ENCODE peak calls at places on chromosomes 1 and 21, in seven cellular contexts. F, M, Y, S, R, H and E are unnamed samples. For H3K36me3, the result is how much of the 10 kb centered on the place peaks cover.

GRCh38 chr1:228374711-228375577 is 31.7 kb downstream of the TRIM11 start:
- DNase-seq in F (peak), M (no peak), Y (no peak), S (no peak), R (no peak), H (peak), E (no peak)

GRCh38 chr1:205669341-205670142 is 10.8 kb downstream of the SLC45A3 start:
- DNase-seq in F (no peak), M (peak), Y (no peak), S (no peak), R (no peak), H (no peak), E (no peak)

GRCh38 chr1:86779308-86780191 is 75.2 kb downstream of the SH3GLB1 start:
- DNase-seq in F (peak), M (no peak), Y (no peak), S (no peak), R (peak), H (peak), E (peak)

GRCh38 chr1:204445860-204446412 is 34.3 kb upstream of the PPP1R15B start:
- DNase-seq in F (peak), M (peak), Y (no peak), S (no peak), R (no peak), H (peak), E (peak)

GRCh38 chr21:41667136-41667535 is 99.7 kb downstream of the RIPK4 start:
- DNase-seq in F (no peak), M (no peak), Y (no peak), S (no peak), R (no peak), H (no peak), E (no peak)

GRCh38 chr1:53639251-53639721 is 99.7 kb downstream of the GLIS1 start:
- DNase-seq in F (peak), M (no peak), Y (peak), S (no peak), R (peak), H (peak), E (peak)

GRCh38 chr1:59138402-59138801 is 158.5 kb upstream of the FGGY start:
- DNase-seq in F (no peak), M (no peak), Y (no peak), S (no peak), R (no peak), H (no peak), E (no peak)

GRCh38 chr1:201480231-201481003 is 11.4 kb upstream of the PHLDA3 start:
- DNase-seq in F (no peak), M (peak), Y (peak), S (no peak), R (peak), H (peak), E (peak)

GRCh38 chr21:46421191-46421750 is 37.4 kb upstream of the DIP2A start:
- DNase-seq in F (no peak), M (no peak), Y (no peak), S (no peak), R (no peak), H (no peak), E (no peak)

GRCh38 chr1:214022810-214023425 is 35.1 kb downstream of the PROX1 start:
- DNase-seq in F (no peak), M (no peak), Y (no peak), S (no peak), R (peak), H (no peak), E (no peak)

GRCh38 chr1:55500601-55501000 is 285.4 kb upstream of the USP24 start:
- DNase-seq in F (peak), M (no peak), Y (no peak), S (no peak), R (no peak), H (no peak), E (peak)

GRCh38 chr1:93616996-93617669 is 64.5 kb downstream of the BCAR3 start:
- DNase-seq in F (no peak), M (no peak), Y (no peak), S (no peak), R (no peak), H (no peak), E (no peak)

GRCh38 chr1:176854725-176855433 is 309.6 kb downstream of the ASTN1 start:
- DNase-seq in F (no peak), M (no peak), Y (no peak), S (no peak), R (no peak), H (no peak), E (no peak)

GRCh38 chr1:209647212-209647611 is 5.0 kb downstream of the LAMB3 start:
- DNase-seq in F (no peak), M (no peak), Y (no peak), S (no peak), R (peak), H (no peak), E (no peak)

GRCh38 chr1:223531742-223532341 is 133.7 kb downstream of the CAPN8 start:
- DNase-seq in F (peak), M (peak), Y (peak), S (peak), R (peak), H (peak), E (peak)

GRCh38 chr1:180173952-180174351 is 19.3 kb downstream of the QSOX1 start:
- DNase-seq in F (peak), M (no peak), Y (no peak), S (no peak), R (no peak), H (peak), E (peak)

GRCh38 chr21:20999567-21000169 is 1.5 kb downstream of the NCAM2 start:
- DNase-seq in F (peak), M (peak), Y (no peak), S (peak), R (peak), H (peak), E (peak)

GRCh38 chr1:174623640-174624039 is 175.9 kb downstream of the GPR52 start:
- DNase-seq in F (no peak), M (no peak), Y (no peak), S (no peak), R (no peak), H (no peak), E (no peak)

GRCh38 chr1:199422206-199422605 is 605.3 kb upstream of the NR5A2 start:
- DNase-seq in F (peak), M (peak), Y (peak), S (no peak), R (peak), H (peak), E (peak)

GRCh38 chr1:44406761-44407429 is 1.8 kb downstream of the RNF220 start:
- DNase-seq in F (no peak), M (peak), Y (no peak), S (peak), R (no peak), H (no peak), E (no peak)

GRCh38 chr1:55055084-55055882 is 15.9 kb downstream of the PCSK9 start:
- DNase-seq in F (no peak), M (no peak), Y (no peak), S (no peak), R (no peak), H (no peak), E (no peak)

GRCh38 chr1:212683357-212683722 is 16.3 kb downstream of the BATF3 start:
- DNase-seq in F (no peak), M (no peak), Y (no peak), S (no peak), R (no peak), H (no peak), E (no peak)

GRCh38 chr1:234866007-234866866 is 256.3 kb upstream of the IRF2BP2 start:
- DNase-seq in F (peak), M (no peak), Y (peak), S (no peak), R (peak), H (peak), E (peak)

GRCh38 chr1:59342801-59343575 is 46.1 kb downstream of the FGGY start:
- DNase-seq in F (peak), M (no peak), Y (no peak), S (no peak), R (no peak), H (no peak), E (no peak)

GRCh38 chr1:4032571-4032970 is 132.5 kb upstream of the C1orf174 start:
- DNase-seq in F (no peak), M (no peak), Y (no peak), S (no peak), R (no peak), H (no peak), E (no peak)

GRCh38 chr1:32172621-32173245 is 6.7 kb upstream of the TXLNA start:
- DNase-seq in F (peak), M (no peak), Y (no peak), S (no peak), R (peak), H (no peak), E (peak)

GRCh38 chr1:189658381-189658780 is 819.3 kb downstream of the BRINP3 start:
- DNase-seq in F (no peak), M (no peak), Y (peak), S (no peak), R (peak), H (no peak), E (peak)

GRCh38 chr1:217076902-217077301 is 353.7 kb upstream of the ESRRG start:
- DNase-seq in F (peak), M (no peak), Y (no peak), S (no peak), R (peak), H (peak), E (peak)

GRCh38 chr1:185741551-185741950 is 7.4 kb downstream of the HMCN1 start:
- DNase-seq in F (peak), M (no peak), Y (no peak), S (no peak), R (no peak), H (peak), E (no peak)

GRCh38 chr1:40736085-40736531 is 44.6 kb downstream of the NFYC start:
- DNase-seq in F (peak), M (peak), Y (no peak), S (no peak), R (peak), H (peak), E (no peak)

GRCh38 chr1:64898107-64898861 is 68.1 kb downstream of the JAK1 start:
- DNase-seq in F (peak), M (no peak), Y (peak), S (no peak), R (peak), H (peak), E (peak)

GRCh38 chr1:8370928-8371327 is 53.0 kb downstream of the SLC45A1 start:
- DNase-seq in F (peak), M (no peak), Y (no peak), S (no peak), R (no peak), H (no peak), E (no peak)

GRCh38 chr1:81254560-81254959 is 546.2 kb upstream of the ADGRL2 start:
- DNase-seq in F (no peak), M (no peak), Y (peak), S (no peak), R (no peak), H (no peak), E (peak)

GRCh38 chr1:46021046-46021822 is 111.2 kb downstream of the PIK3R3 start:
- DNase-seq in F (no peak), M (no peak), Y (no peak), S (no peak), R (no peak), H (no peak), E (peak)

GRCh38 chr1:46017876-46018503 is 114.4 kb downstream of the PIK3R3 start:
- DNase-seq in F (no peak), M (no peak), Y (no peak), S (no peak), R (no peak), H (no peak), E (no peak)

GRCh38 chr1:46019348-46019747 is 113.1 kb downstream of the PIK3R3 start:
- DNase-seq in F (no peak), M (peak), Y (no peak), S (no peak), R (no peak), H (no peak), E (no peak)

DNA sequence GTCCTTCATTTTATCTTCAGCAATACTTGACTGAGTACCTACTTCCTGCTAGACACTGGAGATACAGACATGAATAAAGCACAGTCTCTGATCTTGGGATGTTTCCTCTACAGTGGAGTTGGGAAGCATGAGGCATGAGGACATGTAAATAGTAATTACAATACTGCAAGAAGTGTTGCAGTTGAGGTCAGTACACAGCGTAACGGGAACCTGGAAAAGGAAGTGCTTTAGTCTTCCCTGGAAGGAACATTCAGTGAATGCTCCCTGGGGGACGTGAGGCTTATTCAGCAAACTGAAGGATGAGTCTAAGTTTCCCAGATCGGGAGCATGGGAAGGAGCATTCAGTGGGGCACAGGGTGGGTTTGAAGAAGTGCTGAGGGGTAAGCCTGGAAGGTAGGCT is 112.4 kb downstream of the PIK3R3 start:
- DNase-seq in F (no peak), M (no peak), Y (no peak), S (no peak), R (no peak), H (no peak), E (no peak)
- H3K36me3 ChIP-seq in F (under half), M (under half), Y (under half), S (half or more), R (under half), H (under half), E (under half)

DNA sequence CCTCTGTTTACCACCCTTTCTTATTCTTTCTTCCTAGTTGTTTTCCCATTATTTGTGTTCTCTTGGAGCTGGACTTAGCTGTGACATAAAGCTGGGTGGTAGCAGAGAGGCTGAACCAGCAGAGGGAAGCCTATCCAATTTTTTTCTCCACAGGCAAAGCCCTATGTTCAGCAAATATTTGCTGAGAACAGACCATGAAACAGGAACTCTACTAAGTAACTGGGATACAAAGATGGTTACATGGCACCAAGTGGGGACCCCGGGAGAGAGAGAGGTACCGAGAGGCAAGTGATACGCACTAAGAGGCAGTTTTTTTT is 6.6 kb downstream of the CFAP141 start:
- DNase-seq in F (peak), M (no peak), Y (no peak), S (no peak), R (no peak), H (peak), E (no peak)
- H3K4me2 ChIP-seq in F (peak), M (peak), Y (peak), S (no peak), R (no peak), H (peak), E (peak)

DNA sequence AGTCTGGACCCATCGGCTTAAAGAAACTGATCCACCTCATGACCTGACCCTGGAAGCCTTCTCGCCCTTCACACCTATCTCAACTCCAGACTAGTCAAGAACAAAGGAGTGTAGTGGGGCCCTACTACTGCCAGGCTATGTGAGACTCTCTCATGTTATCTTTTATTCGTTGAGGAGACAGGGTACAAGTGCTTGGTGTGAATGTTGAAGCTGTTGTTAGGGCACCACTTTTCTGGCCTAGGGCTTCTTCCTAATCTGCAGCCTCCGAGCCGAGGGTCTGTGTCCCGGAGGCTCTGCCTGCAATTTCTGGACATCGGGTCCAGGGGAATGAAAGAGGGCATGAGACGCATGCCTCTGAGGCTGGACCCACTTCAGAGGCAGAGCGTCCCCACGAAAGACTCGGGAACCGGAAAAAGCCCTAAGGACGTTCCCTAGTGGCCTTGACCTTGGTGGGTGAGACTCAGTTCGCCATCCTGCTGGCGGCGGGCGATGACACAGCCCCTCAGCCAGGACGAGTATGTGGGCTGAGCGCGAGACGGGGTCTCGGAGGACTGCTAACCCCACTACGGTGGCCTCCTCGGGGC is 671 bp downstream of the DNAJC11 start:
- DNase-seq in F (no peak), M (peak), Y (no peak), S (no peak), R (peak), H (no peak), E (no peak)
- H3K4me3 ChIP-seq in F (peak), M (peak), Y (peak), S (peak), R (peak), H (peak), E (peak)

DNA sequence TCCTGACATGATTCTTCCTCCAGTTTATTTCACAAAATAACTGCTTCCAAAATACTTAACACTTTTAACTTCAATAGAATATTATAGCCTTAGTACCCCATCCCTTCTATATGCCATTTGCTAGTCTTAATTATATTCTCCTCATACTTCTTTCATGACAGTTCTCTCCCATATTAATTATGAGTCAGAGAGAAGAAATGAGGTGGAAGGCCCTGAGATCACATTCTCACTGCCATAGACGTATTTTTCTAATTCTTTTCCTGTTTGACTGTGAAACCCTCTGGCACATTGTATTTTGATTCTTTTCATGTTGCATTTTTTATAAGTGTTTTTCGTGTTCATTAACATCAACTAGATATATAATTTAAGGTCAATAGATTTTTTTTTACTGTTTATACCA is 88.4 kb downstream of the GTF2B start:
- DNase-seq in F (peak), M (no peak), Y (no peak), S (no peak), R (peak), H (peak), E (peak)
- H3K36me3 ChIP-seq in F (under half), M (under half), Y (under half), S (half or more), R (under half), H (under half), E (under half)